ENCODE peak calls at places on chromosomes 11 and 22, in four cellular contexts. Q, T, W and B are unnamed samples.

GRCh38 chr11:9091044-9091936 is at the start of gene SCUBE2:
- DNase-seq in W (peak), Q (no peak), T (no peak), B (no peak)

GRCh38 chr22:23067023-23067650 is 3.2 kb upstream of the GNAZ start:
- DNase-seq in W (peak), T (no peak), Q (no peak), B (peak)

GRCh38 chr11:47413908-47414684 is 5.7 kb downstream of the SLC39A13 start:
- DNase-seq in W (no peak), Q (peak), T (no peak), B (no peak)

GRCh38 chr11:45180888-45181594 is 34.6 kb downstream of the PRDM11 start:
- DNase-seq in Q (peak), W (no peak), T (no peak), B (peak)

GRCh38 chr22:22938672-22939536 is 51.3 kb downstream of the IGLL5 start:
- DNase-seq in Q (no peak), T (no peak), W (no peak), B (peak)

GRCh38 chr22:35846804-35847203 is 129.1 kb downstream of the APOL5 start:
- DNase-seq in Q (no peak), T (no peak), W (no peak), B (no peak)

GRCh38 chr11:66592457-66593302 is at the start of the genes CCDC87 and CCS:
- DNase-seq in T (peak), Q (peak), W (peak), B (peak)

GRCh38 chr11:115990004-115990447 is 485.8 kb upstream of the CADM1 start:
- DNase-seq in Q (no peak), W (peak), T (no peak), B (peak)

GRCh38 chr22:49946612-49947295 is 13.8 kb upstream of the PIM3 start:
- DNase-seq in Q (no peak), T (no peak), W (no peak), B (no peak)

GRCh38 chr22:49948958-49949913 is 11.3 kb upstream of the PIM3 start:
- DNase-seq in Q (no peak), T (no peak), W (no peak), B (peak)

GRCh38 chr22:49948573-49948957 is 12.0 kb upstream of the PIM3 start:
- DNase-seq in Q (no peak), T (no peak), W (no peak), B (no peak)

GRCh38 chr22:49948116-49948515 is 12.5 kb upstream of the PIM3 start:
- DNase-seq in T (no peak), W (no peak), Q (no peak), B (no peak)

DNA sequence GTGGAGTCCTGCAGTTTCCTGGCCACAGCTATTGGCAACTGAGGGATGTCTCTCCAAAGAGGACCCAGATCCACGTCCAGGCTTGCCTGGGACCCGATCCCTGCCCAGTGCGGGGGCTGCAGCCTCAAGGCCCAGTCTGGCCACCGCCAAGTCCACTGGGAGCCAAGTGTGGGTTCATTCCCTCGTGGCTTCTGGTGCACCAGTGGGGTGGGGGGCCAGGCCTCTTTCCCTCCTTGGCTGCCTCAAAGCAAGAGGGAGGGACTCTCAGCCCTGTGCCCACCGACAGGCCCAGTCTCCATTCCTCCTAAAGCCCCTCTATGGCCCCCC is 13.3 kb upstream of the PIM3 start:
- DNase-seq in Q (no peak), T (no peak), W (no peak), B (no peak)
- H3K4me3 ChIP-seq in Q (no peak), T (no peak), W (no peak), B (peak)

GRCh38 chr11:125625594-125626380 is 824 bp downstream of the CHEK1 start:
- DNase-seq in T (peak), Q (peak), W (peak), B (peak)

GRCh38 chr11:125625225-125625593 is 246 bp downstream of the CHEK1 start:
- DNase-seq in Q (no peak), T (no peak), W (no peak), B (no peak)

GRCh38 chr11:125627236-125627910 is 2.4 kb downstream of the CHEK1 start:
- DNase-seq in Q (no peak), W (no peak), T (no peak), B (no peak)

GRCh38 chr11:125624756-125625213 is at the start of gene CHEK1:
- DNase-seq in T (no peak), Q (no peak), W (no peak), B (no peak)

GRCh38 chr11:125626381-125626950 is 1.5 kb downstream of the CHEK1 start:
- DNase-seq in W (no peak), T (no peak), Q (no peak), B (no peak)
- TF ChIP-seq CTCF in W (no peak), T (no peak), Q (no peak), B (no peak)

DNA sequence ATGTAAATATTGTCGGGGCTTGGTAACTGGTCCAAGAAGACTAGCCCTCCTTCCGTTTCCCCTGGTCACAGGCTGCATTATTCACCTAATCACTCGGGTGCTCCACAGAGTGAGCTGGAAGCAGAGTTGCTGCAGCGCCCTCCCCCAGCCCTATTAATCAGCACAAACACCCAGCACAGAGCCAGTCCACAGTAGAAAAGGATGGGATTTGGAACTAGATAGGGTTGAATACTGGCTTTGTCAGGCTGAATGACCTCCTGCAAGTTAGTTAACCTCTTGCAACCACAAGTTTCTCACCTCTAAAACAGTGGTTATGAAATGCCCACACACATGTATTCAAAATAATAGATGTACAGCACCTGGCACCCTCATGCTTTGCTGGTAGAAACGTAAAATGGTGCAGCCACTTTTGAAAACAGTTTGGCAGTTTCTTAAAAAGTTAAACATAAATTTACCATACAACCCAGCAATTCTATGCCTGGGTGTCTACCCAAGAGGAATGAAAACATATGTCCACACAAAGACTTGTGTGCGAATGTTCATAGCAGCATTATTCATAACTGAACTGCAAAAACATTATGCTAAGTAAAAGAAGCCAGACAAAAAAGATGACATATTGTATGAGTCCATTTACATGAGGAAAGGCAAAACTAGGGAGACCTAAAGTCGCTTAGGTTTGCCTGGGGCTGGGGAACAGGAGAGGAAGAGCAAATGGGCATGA is 31.7 kb upstream of the APLP2 start:
- DNase-seq in Q (no peak), T (no peak), W (no peak), B (no peak)
- H3K4me3 ChIP-seq in Q (no peak), T (no peak), W (no peak), B (no peak)

GRCh38 chr22:37486224-37486845 is at the start of gene MFNG:
- DNase-seq in T (no peak), Q (peak), W (peak), B (peak)
- TF ChIP-seq CTCF in T (no peak), Q (no peak), W (no peak), B (no peak)